ENCODE peak calls at places on chromosomes 2 and 18, in eight cellular contexts. One of them, this sample, is unnamed.

GRCh38 chr2:3194828-3195227 is 182.8 kb downstream of the EIPR1 start:
- DNase-seq in HCT116: no peak
- DNase-seq in IMR-90: no peak
- DNase-seq in spleen: peak; percentile 38
- DNase-seq in body of pancreas: no peak
- DNase-seq in NB4: no peak
- DNase-seq in right lobe of liver: no peak
- DNase-seq in A549: no peak
- DNase-seq in this sample: no peak

GRCh38 chr2:98070081-98070480 is 16.9 kb upstream of the VWA3B start:
- DNase-seq in HCT116: no peak
- DNase-seq in IMR-90: no peak
- DNase-seq in spleen: no peak
- DNase-seq in body of pancreas: no peak
- DNase-seq in NB4: no peak
- DNase-seq in right lobe of liver: no peak
- DNase-seq in A549: no peak
- DNase-seq in this sample: no peak

GRCh38 chr18:21851327-21851961 is 110.9 kb downstream of the MIB1 start:
- DNase-seq in HCT116: no peak
- DNase-seq in IMR-90: peak; percentile 11
- DNase-seq in spleen: no peak
- DNase-seq in body of pancreas: no peak
- DNase-seq in NB4: peak; percentile 11
- DNase-seq in right lobe of liver: no peak
- DNase-seq in A549: peak; percentile 13
- DNase-seq in this sample: no peak

GRCh38 chr2:32227492-32227891 is 37.2 kb downstream of the NLRC4 start:
- DNase-seq in HCT116: no peak
- DNase-seq in IMR-90: no peak
- DNase-seq in spleen: no peak
- DNase-seq in body of pancreas: no peak
- DNase-seq in NB4: no peak
- DNase-seq in right lobe of liver: no peak
- DNase-seq in A549: no peak
- DNase-seq in this sample: no peak

GRCh38 chr2:210199186-210199765 is 26.0 kb downstream of the ACADL start:
- DNase-seq in HCT116: peak; percentile 12
- DNase-seq in IMR-90: peak; percentile 41
- DNase-seq in spleen: no peak
- DNase-seq in body of pancreas: no peak
- DNase-seq in NB4: peak; percentile 56
- DNase-seq in right lobe of liver: no peak
- DNase-seq in A549: peak; percentile 25
- DNase-seq in this sample: no peak

GRCh38 chr2:214484239-214484638 is 73.4 kb downstream of the VWC2L start:
- DNase-seq in HCT116: no peak
- DNase-seq in IMR-90: no peak
- DNase-seq in spleen: no peak
- DNase-seq in body of pancreas: no peak
- DNase-seq in NB4: no peak
- DNase-seq in right lobe of liver: no peak
- DNase-seq in A549: no peak
- DNase-seq in this sample: no peak

GRCh38 chr18:4908239-4908638 is 288.8 kb downstream of the AKAIN1 start:
- DNase-seq in HCT116: no peak
- DNase-seq in IMR-90: no peak
- DNase-seq in spleen: no peak
- DNase-seq in body of pancreas: no peak
- DNase-seq in NB4: no peak
- DNase-seq in right lobe of liver: no peak
- DNase-seq in A549: no peak
- DNase-seq in this sample: no peak

GRCh38 chr2:84417453-84417852 is 41.6 kb downstream of the SUCLG1 start:
- DNase-seq in HCT116: no peak
- DNase-seq in IMR-90: peak; percentile 19
- DNase-seq in spleen: no peak
- DNase-seq in body of pancreas: no peak
- DNase-seq in NB4: no peak
- DNase-seq in right lobe of liver: no peak
- DNase-seq in A549: no peak
- DNase-seq in this sample: no peak

GRCh38 chr2:10844083-10844482 is 31.5 kb upstream of the PDIA6 start:
- DNase-seq in HCT116: no peak
- DNase-seq in IMR-90: peak; percentile 38
- DNase-seq in spleen: no peak
- DNase-seq in body of pancreas: peak; percentile 92
- DNase-seq in NB4: no peak
- DNase-seq in right lobe of liver: peak; percentile 83
- DNase-seq in A549: peak; percentile 52
- DNase-seq in this sample: peak; percentile 44

GRCh38 chr2:172846551-172846950 is 110.9 kb downstream of the RAPGEF4 start:
- DNase-seq in HCT116: no peak
- DNase-seq in IMR-90: no peak
- DNase-seq in spleen: no peak
- DNase-seq in body of pancreas: no peak
- DNase-seq in NB4: no peak
- DNase-seq in right lobe of liver: no peak
- DNase-seq in A549: no peak
- DNase-seq in this sample: no peak

GRCh38 chr2:230643576-230644291 is 68.9 kb upstream of the CAB39 start:
- DNase-seq in HCT116: no peak
- DNase-seq in IMR-90: no peak
- DNase-seq in spleen: peak; percentile 84
- DNase-seq in body of pancreas: peak; percentile 13
- DNase-seq in NB4: peak; percentile 91
- DNase-seq in right lobe of liver: peak; percentile 68
- DNase-seq in A549: no peak
- DNase-seq in this sample: no peak

GRCh38 chr2:38301340-38301968 is 75.6 kb downstream of the ATL2 start:
- DNase-seq in HCT116: no peak
- DNase-seq in IMR-90: no peak
- DNase-seq in spleen: no peak
- DNase-seq in body of pancreas: no peak
- DNase-seq in NB4: no peak
- DNase-seq in right lobe of liver: no peak
- DNase-seq in A549: no peak
- DNase-seq in this sample: no peak

GRCh38 chr18:31513189-31513907 is 15.4 kb downstream of the DSG2 start:
- DNase-seq in HCT116: no peak
- DNase-seq in IMR-90: peak; percentile 48
- DNase-seq in spleen: no peak
- DNase-seq in body of pancreas: no peak
- DNase-seq in NB4: no peak
- DNase-seq in right lobe of liver: no peak
- DNase-seq in A549: peak; percentile 67
- DNase-seq in this sample: peak; percentile 22

GRCh38 chr2:239444626-239445625 is 44.1 kb upstream of the HDAC4 start:
- DNase-seq in HCT116: no peak
- DNase-seq in IMR-90: no peak
- DNase-seq in spleen: no peak
- DNase-seq in body of pancreas: peak; percentile 40
- DNase-seq in NB4: peak; percentile 71
- DNase-seq in right lobe of liver: peak; percentile 82
- DNase-seq in A549: peak; percentile 12
- DNase-seq in this sample: no peak

GRCh38 chr18:75210274-75211001 is at the start of gene TSHZ1:
- DNase-seq in HCT116: peak; percentile 72
- DNase-seq in IMR-90: peak; percentile 88
- DNase-seq in spleen: no peak
- DNase-seq in body of pancreas: peak; percentile 73
- DNase-seq in NB4: peak; percentile 90
- DNase-seq in right lobe of liver: no peak
- DNase-seq in A549: peak; percentile 76
- DNase-seq in this sample: peak; percentile 41
- TF ChIP-seq POLR2A in HCT116: peak; percentile 55
- TF ChIP-seq POLR2A in IMR-90: peak; percentile 57
- TF ChIP-seq POLR2A in spleen: no peak
- TF ChIP-seq POLR2A in body of pancreas: peak; percentile 87
- TF ChIP-seq POLR2A in NB4: peak; percentile 41
- TF ChIP-seq POLR2A in right lobe of liver: peak; percentile 91
- TF ChIP-seq POLR2A in A549: no peak
- TF ChIP-seq POLR2A in this sample: no peak

GRCh38 chr2:179036353-179036905 is 13.5 kb downstream of the CCDC141 start:
- DNase-seq in HCT116: no peak
- DNase-seq in IMR-90: no peak
- DNase-seq in spleen: no peak
- DNase-seq in body of pancreas: no peak
- DNase-seq in NB4: no peak
- DNase-seq in right lobe of liver: no peak
- DNase-seq in A549: no peak
- DNase-seq in this sample: no peak

GRCh38 chr2:179037807-179038206 is 12.1 kb downstream of the CCDC141 start:
- DNase-seq in HCT116: no peak
- DNase-seq in IMR-90: no peak
- DNase-seq in spleen: no peak
- DNase-seq in body of pancreas: no peak
- DNase-seq in NB4: no peak
- DNase-seq in right lobe of liver: no peak
- DNase-seq in A549: no peak
- DNase-seq in this sample: no peak

DNA sequence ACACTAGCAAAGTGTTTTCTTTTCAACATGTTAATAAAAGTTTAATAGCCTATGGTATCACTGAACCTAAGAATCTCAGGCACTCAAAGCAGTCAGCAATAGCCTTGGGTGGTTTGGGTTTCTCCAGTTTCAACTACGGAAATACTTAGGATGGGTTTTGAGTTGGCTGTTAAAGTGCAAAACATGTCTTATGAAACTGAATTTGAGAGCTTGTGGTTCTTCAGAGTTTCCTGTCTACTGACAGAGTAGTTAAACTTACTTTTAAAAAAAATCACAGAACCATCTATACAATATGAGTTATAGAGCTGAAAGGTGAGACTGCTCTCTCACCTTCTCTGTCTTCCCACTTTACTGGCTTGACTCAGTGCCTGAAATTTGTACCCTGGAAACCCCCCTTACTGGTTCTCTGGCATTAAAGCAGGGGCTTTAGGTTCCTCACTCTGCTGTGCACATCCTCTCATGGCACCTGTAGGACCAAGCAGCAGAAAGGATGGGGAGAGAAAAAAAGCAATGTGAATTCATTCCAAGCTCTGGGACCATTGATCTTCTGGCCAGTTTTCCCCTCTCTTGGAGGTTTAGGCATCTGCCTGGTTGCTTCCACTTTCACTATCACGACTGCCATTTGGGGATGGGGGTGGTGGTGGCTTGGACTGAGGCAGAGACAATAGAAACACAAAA is 18.1 kb downstream of the CCDC141 start:
- DNase-seq in HCT116: no peak
- DNase-seq in IMR-90: peak; percentile 1
- DNase-seq in spleen: no peak
- DNase-seq in body of pancreas: no peak
- DNase-seq in NB4: no peak
- DNase-seq in right lobe of liver: no peak
- DNase-seq in A549: no peak
- DNase-seq in this sample: no peak
- TF ChIP-seq POLR2A in HCT116: no peak
- TF ChIP-seq POLR2A in IMR-90: no peak
- TF ChIP-seq POLR2A in spleen: no peak
- TF ChIP-seq POLR2A in body of pancreas: no peak
- TF ChIP-seq POLR2A in NB4: no peak
- TF ChIP-seq POLR2A in right lobe of liver: no peak
- TF ChIP-seq POLR2A in A549: no peak
- TF ChIP-seq POLR2A in this sample: no peak

GRCh38 chr2:86337235-86338099 is at the start of gene REEP1:
- DNase-seq in HCT116: no peak
- DNase-seq in IMR-90: no peak
- DNase-seq in spleen: no peak
- DNase-seq in body of pancreas: peak; percentile 61
- DNase-seq in NB4: peak; percentile 22
- DNase-seq in right lobe of liver: no peak
- DNase-seq in A549: no peak
- DNase-seq in this sample: no peak
- TF ChIP-seq POLR2A in HCT116: no peak
- TF ChIP-seq POLR2A in IMR-90: no peak
- TF ChIP-seq POLR2A in spleen: no peak
- TF ChIP-seq POLR2A in body of pancreas: no peak
- TF ChIP-seq POLR2A in NB4: no peak
- TF ChIP-seq POLR2A in right lobe of liver: no peak
- TF ChIP-seq POLR2A in A549: no peak
- TF ChIP-seq POLR2A in this sample: no peak

DNA sequence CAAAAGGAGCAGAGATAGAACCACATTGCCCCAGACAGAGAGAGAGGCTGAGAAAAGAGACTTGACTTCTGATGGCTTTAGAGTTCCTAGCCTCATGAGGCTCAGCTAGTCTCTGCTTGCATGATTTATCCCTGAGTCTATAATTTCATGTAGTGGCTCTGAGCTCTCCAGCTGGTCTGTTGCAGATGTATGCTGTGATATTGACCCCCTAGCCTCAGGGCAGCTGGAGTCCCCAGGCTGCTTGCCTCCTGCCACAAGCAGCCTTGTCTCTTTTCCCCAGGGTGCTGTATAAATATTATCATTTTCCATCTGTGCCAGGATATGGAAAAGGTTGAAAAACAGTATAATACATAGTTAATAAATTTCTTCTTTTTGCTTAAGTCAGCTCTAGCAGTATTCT is 467.6 kb upstream of the CWC22 start:
- DNase-seq in HCT116: no peak
- DNase-seq in IMR-90: no peak
- DNase-seq in spleen: no peak
- DNase-seq in body of pancreas: no peak
- DNase-seq in NB4: no peak
- DNase-seq in right lobe of liver: no peak
- DNase-seq in A549: no peak
- DNase-seq in this sample: no peak
- TF ChIP-seq POLR2A in HCT116: no peak
- TF ChIP-seq POLR2A in IMR-90: no peak
- TF ChIP-seq POLR2A in spleen: no peak
- TF ChIP-seq POLR2A in body of pancreas: no peak
- TF ChIP-seq POLR2A in NB4: no peak
- TF ChIP-seq POLR2A in right lobe of liver: no peak
- TF ChIP-seq POLR2A in A549: no peak
- TF ChIP-seq POLR2A in this sample: no peak